ENCODE peak calls at places on chromosomes 5 and 9, in seven cellular contexts. Z, H, J, G, P, E and W are unnamed samples.

GRCh38 chr9:30065888-30066287 is 2318.6 kb upstream of the ACO1 start:
- DNase-seq in G (no peak), P (no peak), Z (no peak), H (no peak), E (no peak), J (no peak), W (no peak)

GRCh38 chr5:10724799-10725507 is 36.1 kb downstream of the DAP start:
- DNase-seq in P (no peak), Z (peak; percentile 97), J (no peak), G (peak; percentile 52), H (no peak), E (peak; percentile 76), W (peak; percentile 81)

GRCh38 chr9:121929893-121930875 is 162.9 kb downstream of the TTLL11 start:
- DNase-seq in Z (peak; percentile 28), H (peak; percentile 3), J (peak; percentile 38), E (no peak), P (no peak), G (no peak), W (no peak)

GRCh38 chr9:71306134-71306533 is 184.7 kb upstream of the TRPM3 start:
- DNase-seq in G (no peak), Z (no peak), P (no peak), J (no peak), H (no peak), E (no peak), W (no peak)

GRCh38 chr5:6081727-6082210 is 296.6 kb downstream of the MED10 start:
- DNase-seq in G (no peak), Z (no peak), J (no peak), H (no peak), E (no peak), P (no peak), W (no peak)

GRCh38 chr9:78026416-78026815 is 5.2 kb downstream of the GNAQ start:
- DNase-seq in J (no peak), P (no peak), Z (peak; percentile 35), G (no peak), E (no peak), H (no peak), W (no peak)

GRCh38 chr5:60992871-60993270 is 47.9 kb downstream of the NDUFAF2 start:
- DNase-seq in Z (no peak), G (no peak), P (no peak), H (no peak), E (no peak), J (no peak), W (no peak)

GRCh38 chr5:72956324-72957140 is 691 bp downstream of the FCHO2 start:
- DNase-seq in J (peak; percentile 57), E (peak; percentile 78), P (peak; percentile 54), H (no peak), G (peak; percentile 39), Z (peak; percentile 70), W (peak; percentile 54)

GRCh38 chr5:65364907-65365306 is 116.8 kb downstream of the ADAMTS6 start:
- DNase-seq in Z (no peak), P (no peak), G (no peak), J (no peak), H (no peak), E (no peak), W (no peak)

GRCh38 chr9:136110082-136111061 is 8.3 kb downstream of the TMEM250 start:
- DNase-seq in P (no peak), Z (no peak), G (no peak), J (peak; percentile 55), H (no peak), E (no peak), W (no peak)

GRCh38 chr9:84381508-84381907 is 41.0 kb upstream of the SLC28A3 start:
- DNase-seq in E (no peak), G (no peak), H (no peak), Z (no peak), J (no peak), P (no peak), W (no peak)

GRCh38 chr9:84382728-84383127 is 42.2 kb upstream of the SLC28A3 start:
- DNase-seq in G (no peak), H (no peak), E (no peak), J (no peak), P (no peak), Z (no peak), W (peak; percentile 56)

GRCh38 chr9:84383178-84383577 is 42.6 kb upstream of the SLC28A3 start:
- DNase-seq in G (no peak), Z (no peak), J (no peak), P (no peak), H (no peak), E (no peak), W (peak; percentile 37)

GRCh38 chr9:84375954-84376353 is 35.4 kb upstream of the SLC28A3 start:
- DNase-seq in J (no peak), Z (no peak), H (no peak), G (no peak), E (no peak), P (no peak), W (no peak)

GRCh38 chr9:84379740-84380139 is 39.2 kb upstream of the SLC28A3 start:
- DNase-seq in G (no peak), P (no peak), J (no peak), H (no peak), E (no peak), Z (no peak), W (no peak)
- TF ChIP-seq POLR2A in G (no peak), P (no peak), J (no peak), H (no peak), E (no peak), Z (no peak), W (no peak)

DNA sequence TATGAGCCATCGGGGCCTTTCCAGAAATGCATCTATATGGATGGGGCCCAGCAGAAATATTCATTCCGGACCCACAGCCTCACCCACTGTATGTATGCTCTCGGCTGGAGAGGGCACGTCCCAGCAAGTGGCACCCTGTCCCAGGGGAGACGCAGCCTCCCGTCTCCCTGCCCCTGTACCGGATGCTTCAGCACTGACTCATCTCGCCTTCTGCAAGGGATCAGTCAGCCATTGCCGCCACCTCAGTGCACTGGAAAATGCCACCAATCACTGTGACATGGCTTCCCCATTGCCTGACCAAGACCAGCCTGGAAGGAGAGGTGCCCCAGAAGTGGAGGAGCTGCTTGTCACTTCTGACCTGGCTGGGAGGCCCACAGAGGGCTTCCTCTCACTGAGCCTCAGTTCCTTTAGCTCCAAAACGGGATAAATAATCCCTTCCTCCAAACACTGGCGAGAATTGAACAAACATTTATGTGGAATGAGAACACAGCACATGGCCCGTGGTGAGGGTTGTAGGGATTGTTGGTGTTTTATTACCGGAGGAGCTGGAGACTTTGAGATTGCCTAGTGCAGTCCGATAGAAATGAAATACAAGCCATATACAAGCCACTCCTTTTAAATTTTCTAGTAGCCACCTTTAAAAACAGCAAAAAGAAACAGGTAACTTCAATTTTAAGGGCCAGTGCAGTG is 43.9 kb upstream of the ORM1 start:
- DNase-seq in Z (no peak), P (no peak), J (peak; percentile 19), H (no peak), G (peak; percentile 15), E (peak; percentile 57), W (no peak)
- H3K27ac ChIP-seq in Z (no peak overlapping the region), P (no peak overlapping the region), J (no peak overlapping the region), H (no peak overlapping the region), G (no peak overlapping the region), E (no peak overlapping the region), W (no peak overlapping the region)

GRCh38 chr5:111685969-111686368 is 71.0 kb downstream of the NREP start:
- DNase-seq in G (no peak), J (no peak), E (no peak), H (no peak), P (no peak), Z (no peak), W (no peak)
- TF ChIP-seq CTCF in G (no peak), J (no peak), E (no peak), H (peak; percentile 5), P (no peak), Z (no peak), W (no peak)

GRCh38 chr5:150497989-150498317 is 10.0 kb upstream of the NDST1 start:
- DNase-seq in P (no peak), E (no peak), J (no peak), G (no peak), H (no peak), Z (no peak), W (no peak)

GRCh38 chr5:150498501-150498900 is 9.4 kb upstream of the NDST1 start:
- DNase-seq in J (no peak), E (no peak), G (no peak), P (no peak), H (no peak), Z (no peak), W (no peak)

GRCh38 chr5:150496534-150496933 is 11.4 kb upstream of the NDST1 start:
- DNase-seq in Z (no peak), G (no peak), E (no peak), P (no peak), J (no peak), H (no peak), W (no peak)

GRCh38 chr5:150496098-150496497 is 11.8 kb upstream of the NDST1 start:
- DNase-seq in H (no peak), G (no peak), E (no peak), J (no peak), Z (no peak), P (no peak), W (no peak)

GRCh38 chr5:150497274-150497988 is 10.5 kb upstream of the NDST1 start:
- DNase-seq in H (no peak), J (peak; percentile 58), Z (peak; percentile 92), G (peak; percentile 71), P (no peak), E (peak; percentile 87), W (peak; percentile 93)
- TF ChIP-seq POLR2A in H (no peak), J (no peak), Z (no peak), G (no peak), P (no peak), E (no peak), W (peak; percentile 21)

GRCh38 chr5:113038714-113039113 is 62.1 kb downstream of the DCP2 start:
- DNase-seq in J (no peak), E (no peak), Z (peak; percentile 48), G (no peak), H (no peak), P (no peak), W (peak; percentile 38)
- H3K27ac ChIP-seq in J (no peak overlapping the region), E (no peak overlapping the region), Z (no peak overlapping the region), G (no peak overlapping the region), H (no peak overlapping the region), P (no peak overlapping the region), W (no peak overlapping the region)

GRCh38 chr9:25562101-25562500 is 116.1 kb downstream of the TUSC1 start:
- DNase-seq in Z (no peak), J (no peak), E (no peak), H (no peak), G (no peak), P (no peak), W (no peak)

GRCh38 chr9:25557645-25558300 is 120.5 kb downstream of the TUSC1 start:
- DNase-seq in P (no peak), G (no peak), H (no peak), E (no peak), J (no peak), Z (no peak), W (no peak)

DNA sequence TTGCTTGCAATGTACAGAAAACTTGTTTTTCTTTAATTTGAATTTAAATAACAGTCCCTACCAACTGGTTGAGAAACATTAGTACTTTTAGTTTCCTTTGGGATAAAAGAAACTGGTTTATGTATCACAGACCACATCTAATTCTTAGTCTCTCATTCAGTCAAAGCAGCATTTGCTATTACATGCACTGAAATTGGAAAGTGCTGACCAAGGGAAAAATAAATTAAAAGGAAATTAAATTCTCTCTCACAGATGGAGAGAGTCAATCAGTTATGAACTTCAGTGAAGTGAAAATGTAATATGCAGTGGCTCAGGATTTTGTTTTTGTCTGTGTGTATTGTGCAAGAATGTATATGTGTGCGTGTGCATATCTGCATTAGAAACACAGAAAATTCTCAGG is 121.7 kb downstream of the TUSC1 start:
- DNase-seq in J (no peak), G (no peak), H (no peak), P (no peak), E (no peak), Z (no peak), W (no peak)
- TF ChIP-seq CTCF in J (no peak), G (no peak), H (no peak), P (no peak), E (no peak), Z (no peak), W (no peak)